ENCODE peak calls at places on chromosomes 5 and 9, in four cellular contexts. I, X, G and S are unnamed samples.

GRCh38 chr9:129464972-129465833 is 155.7 kb downstream of the C9orf50 start:
- DNase-seq in G (no peak), X (no peak), I (no peak), S (no peak)

GRCh38 chr5:147509041-147509709 is 693 bp downstream of the DPYSL3 start:
- DNase-seq in G (peak; percentile 7), I (peak; percentile 53), X (peak; percentile 9), S (no peak)

GRCh38 chr5:27316283-27316675 is 277.9 kb upstream of the CDH9 start:
- DNase-seq in G (no peak), X (no peak), I (no peak), S (no peak)

GRCh38 chr9:116959775-116960174 is 272.7 kb downstream of the TRIM32 start:
- DNase-seq in I (peak; percentile 38), G (peak; percentile 71), X (peak; percentile 13), S (no peak)

GRCh38 chr5:164296603-164297080 is 791.2 kb downstream of the MAT2B start:
- DNase-seq in G (no peak), I (peak; percentile 78), X (peak; percentile 10), S (no peak)

GRCh38 chr5:39801306-39801705 is 376.5 kb upstream of the DAB2 start:
- DNase-seq in X (no peak), I (no peak), G (no peak), S (no peak)

GRCh38 chr5:93247126-93247525 is 333.9 kb downstream of the NR2F1-AS1 start:
- DNase-seq in X (no peak), I (no peak), G (no peak), S (no peak)

GRCh38 chr9:124595743-124596142 is 88.5 kb upstream of the NR5A1 start:
- DNase-seq in X (no peak), G (no peak), I (no peak), S (no peak)

GRCh38 chr5:17223375-17224185 is 6.1 kb downstream of the BASP1 start:
- DNase-seq in X (no peak), I (no peak), G (peak; percentile 24), S (no peak)

GRCh38 chr9:93127395-93127911 is 6.6 kb downstream of the NINJ1 start:
- DNase-seq in X (no peak), I (no peak), G (no peak), S (no peak)

GRCh38 chr5:168104811-168105481 is 186.5 kb upstream of the WWC1 start:
- DNase-seq in G (no peak), X (no peak), I (peak; percentile 70), S (no peak)

DNA sequence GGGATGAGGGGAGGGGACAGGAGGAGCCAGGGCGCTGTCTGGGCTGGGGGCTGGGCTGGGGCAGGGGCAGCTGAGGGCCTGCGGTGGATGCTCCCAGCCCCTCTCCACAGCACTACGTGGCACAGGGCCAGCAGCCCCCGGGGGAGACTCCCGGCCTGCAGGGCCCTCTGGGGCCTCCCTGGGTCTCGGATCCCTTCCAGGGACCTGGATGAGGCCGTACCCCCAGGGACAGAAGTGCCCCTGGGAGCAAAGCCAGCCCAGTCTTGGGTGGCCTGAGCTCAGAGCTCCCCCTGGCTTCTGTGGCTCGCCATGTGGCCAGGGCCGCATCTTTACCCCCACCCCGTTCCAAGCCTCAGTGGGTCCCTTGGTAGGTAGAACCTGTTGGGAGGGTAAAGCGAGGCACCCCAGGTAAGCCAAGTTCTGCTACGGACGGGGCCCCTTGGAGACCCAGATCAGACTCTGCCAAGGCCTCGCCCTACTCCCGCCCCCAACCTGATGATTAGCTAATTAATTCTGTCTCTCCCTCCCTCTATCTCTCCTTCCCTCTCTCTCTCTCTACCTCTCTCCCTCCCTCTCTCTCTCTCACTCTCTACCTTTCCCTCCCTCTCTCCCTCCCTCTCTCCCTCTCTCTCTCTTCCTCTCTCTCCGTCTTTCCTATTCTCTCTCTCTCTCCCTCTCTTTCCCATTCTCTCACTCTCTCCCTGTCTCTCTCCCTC is 24.3 kb downstream of the KCNT1 start:
- DNase-seq in G (no peak), I (no peak), X (no peak), S (no peak)
- TF ChIP-seq CTCF in G (peak; percentile 20), I (peak; percentile 38), X (no peak), S (no peak)

GRCh38 chr9:127887792-127888191 is 10.3 kb upstream of the AK1 start:
- DNase-seq in G (no peak), I (no peak), X (no peak), S (no peak)
- TF ChIP-seq CTCF in G (no peak), I (peak; percentile 27), X (peak; percentile 22), S (peak; percentile 2)

DNA sequence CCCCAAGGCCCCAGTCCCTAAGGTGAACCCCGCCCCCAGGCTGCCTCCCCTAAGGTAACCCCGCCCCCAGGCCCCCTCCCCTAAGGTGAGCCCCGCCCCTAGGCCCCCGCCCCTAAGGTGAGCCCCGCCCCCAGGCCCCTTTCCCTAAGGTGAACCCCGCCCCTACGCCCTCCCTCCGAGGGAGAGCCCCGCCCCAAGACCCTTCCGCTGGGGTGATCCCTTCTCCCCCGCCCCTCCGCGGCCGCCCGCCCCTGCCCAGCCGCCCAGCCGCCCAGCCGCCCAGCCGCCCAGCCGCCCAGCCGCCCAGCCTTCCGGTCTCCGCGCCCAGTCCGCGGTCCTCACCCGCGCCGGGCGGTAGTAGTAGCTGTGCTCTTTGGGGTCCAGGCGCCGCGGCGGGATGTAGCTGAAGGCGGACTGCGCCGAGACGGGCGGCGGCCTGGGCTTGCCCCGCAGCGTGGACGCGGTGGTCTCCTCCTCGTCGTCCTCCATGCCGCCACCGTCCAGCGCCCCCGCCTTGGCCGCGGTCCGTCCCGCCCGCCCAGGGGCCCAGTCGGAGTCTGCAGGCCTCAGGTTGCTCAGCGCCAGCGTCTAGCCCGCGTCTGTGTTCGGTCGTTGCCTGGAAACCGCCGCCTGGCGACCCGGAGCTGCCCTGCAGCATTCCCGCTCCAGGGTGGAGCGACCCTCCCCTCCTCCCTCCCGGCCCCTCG is at the start of gene CFAP90:
- DNase-seq in G (no peak), X (peak; percentile 81), I (peak; percentile 93), S (no peak)
- TF ChIP-seq CTCF in G (no peak), X (peak; percentile 66), I (peak; percentile 74), S (peak; percentile 55)

GRCh38 chr5:119966028-119966427 is 336.7 kb downstream of the FAM170A start:
- DNase-seq in I (no peak), G (no peak), X (no peak), S (no peak)
- TF ChIP-seq CTCF in I (no peak), G (no peak), X (no peak), S (peak; percentile 14)

GRCh38 chr9:136326777-136327312 is 494 bp upstream of the GPSM1 start:
- DNase-seq in G (no peak), I (no peak), X (no peak), S (no peak)
- TF ChIP-seq CTCF in G (no peak), I (no peak), X (no peak), S (no peak)

DNA sequence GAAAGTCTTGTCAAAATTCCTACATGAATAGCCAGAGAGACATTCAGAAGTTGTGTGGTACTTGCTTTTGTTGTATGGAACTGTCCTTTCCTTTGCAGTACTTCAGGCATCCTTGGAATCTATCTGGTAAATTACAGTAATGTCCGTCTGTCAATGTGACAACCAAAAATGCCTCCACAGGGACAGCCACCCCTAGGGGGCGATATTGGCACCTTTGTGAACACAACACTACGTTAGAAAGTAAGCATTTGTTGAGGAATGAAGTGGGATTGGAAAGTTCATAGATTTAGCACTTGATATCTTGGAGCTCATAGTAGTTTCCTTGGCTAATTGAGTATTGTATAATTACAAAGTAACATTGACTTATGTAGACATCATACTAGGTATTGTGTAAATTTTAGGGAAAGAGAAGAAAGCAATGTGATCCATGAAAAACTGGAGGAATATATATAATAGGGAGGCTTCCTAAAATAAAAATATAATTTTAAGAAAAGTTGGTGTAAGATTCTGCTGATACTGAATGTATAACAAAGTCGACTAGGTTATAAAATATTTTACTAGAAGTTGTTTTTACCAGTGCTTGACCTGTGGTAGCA is 32.7 kb downstream of the TMEFF1 start:
- DNase-seq in G (peak; percentile 10), I (peak; percentile 78), X (peak; percentile 14), S (no peak)
- TF ChIP-seq CTCF in G (peak; percentile 84), I (peak; percentile 93), X (peak; percentile 59), S (peak; percentile 68)

DNA sequence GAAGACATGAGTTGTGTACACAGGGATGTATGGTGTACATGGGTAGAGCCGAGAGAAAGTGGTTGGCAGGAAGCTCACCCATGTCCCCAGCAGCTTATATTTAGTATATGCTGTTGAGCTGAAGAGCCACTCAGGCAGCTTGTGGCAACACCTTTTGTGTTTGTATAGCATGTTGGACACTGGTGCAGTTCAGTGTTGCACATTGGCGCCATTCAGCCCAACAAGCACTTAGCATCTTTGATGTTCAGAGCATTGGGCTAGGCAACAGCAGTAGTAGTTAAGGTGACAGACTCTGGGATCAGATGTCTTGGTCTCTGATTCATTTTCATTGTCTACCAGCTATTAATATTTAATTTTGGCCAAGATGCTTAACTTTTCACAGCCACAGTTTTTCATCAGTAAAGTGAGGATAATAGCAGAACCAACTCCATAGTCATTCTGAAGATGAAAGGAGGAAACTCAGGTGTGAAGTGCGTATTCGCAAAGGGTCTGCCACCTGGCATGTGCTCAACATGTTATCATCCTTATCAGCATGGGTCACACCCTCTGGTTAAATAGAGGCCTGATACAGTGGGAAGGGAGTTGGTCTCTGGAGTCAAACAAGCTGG is 184.8 kb downstream of the NR3C1 start:
- DNase-seq in X (no peak), I (no peak), G (no peak), S (no peak)
- TF ChIP-seq CTCF in X (no peak), I (no peak), G (no peak), S (no peak)

GRCh38 chr9:85501474-85501873 is 240.3 kb downstream of the AGTPBP1 start:
- DNase-seq in I (no peak), X (no peak), G (no peak), S (no peak)

GRCh38 chr9:85508616-85509015 is 233.1 kb downstream of the AGTPBP1 start:
- DNase-seq in G (no peak), X (no peak), I (peak; percentile 50), S (no peak)

GRCh38 chr9:85505612-85506011 is 236.1 kb downstream of the AGTPBP1 start:
- DNase-seq in X (no peak), G (no peak), I (no peak), S (no peak)

DNA sequence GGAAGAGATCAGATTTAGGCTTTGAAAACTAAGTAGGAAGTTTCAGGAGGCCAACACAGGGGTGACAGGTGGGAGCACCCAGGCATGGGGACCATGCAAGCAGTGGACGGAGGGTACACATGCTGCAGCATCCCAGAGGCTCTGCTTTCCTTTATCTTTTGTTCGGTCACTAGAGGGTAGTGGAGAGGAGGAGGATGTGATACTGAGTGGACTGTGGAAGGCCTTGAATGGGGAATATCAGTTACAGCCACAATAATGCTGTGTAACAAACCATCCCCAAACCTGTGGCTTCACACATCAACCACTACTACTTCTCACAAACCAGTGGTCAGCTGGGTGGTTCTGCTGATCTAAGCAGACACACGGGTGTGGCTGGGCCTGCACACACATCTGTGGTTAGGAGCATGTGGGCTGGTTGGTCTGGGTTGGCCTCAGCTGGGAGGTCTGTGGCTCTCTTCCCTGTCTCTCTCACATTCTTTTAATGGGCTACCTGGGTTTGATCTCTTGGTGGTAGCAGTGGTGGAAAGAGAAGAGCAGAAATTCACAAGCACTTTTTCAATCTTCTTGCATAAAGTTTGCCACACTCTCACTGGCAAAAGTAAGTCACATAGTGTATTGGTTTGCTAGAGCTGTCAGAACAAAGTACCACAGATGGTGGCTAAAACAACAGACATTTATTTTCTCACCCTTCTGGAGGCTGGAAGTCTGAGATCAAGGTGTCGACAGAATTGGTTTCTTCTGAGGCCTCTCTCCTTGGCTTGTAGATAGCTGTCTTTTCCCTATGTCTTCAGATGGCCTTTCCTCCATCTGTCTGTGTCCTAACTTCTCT is 238.7 kb downstream of the AGTPBP1 start:
- DNase-seq in I (no peak), X (no peak), G (no peak), S (no peak)
- TF ChIP-seq CTCF in I (no peak), X (no peak), G (no peak), S (no peak)

GRCh38 chr5:81506378-81506777 is 112.4 kb upstream of the ACOT12 start:
- DNase-seq in I (no peak), X (no peak), G (no peak), S (no peak)

GRCh38 chr5:81505672-81506071 is 111.7 kb upstream of the ACOT12 start:
- DNase-seq in I (no peak), G (no peak), X (no peak), S (no peak)

GRCh38 chr5:81506900-81507588 is 113.1 kb upstream of the ACOT12 start:
- DNase-seq in X (no peak), I (peak; percentile 48), G (peak; percentile 60), S (peak; percentile 60)
- TF ChIP-seq CTCF in X (peak; percentile 86), I (peak; percentile 86), G (peak; percentile 89), S (peak; percentile 91)